ENCODE peak calls at places on chromosomes 2 and 18, in eight cellular contexts. S is NCI-H1092 treated with DMSO at 0.1 percent for 48 hours; Z is HT1080; K is effector memory CD8-positive, alpha-beta T cell; N is renal cortical epithelial cell; J is epithelial cell of esophagus; U is NCI-H524; P is naive thymus-derived CD4-positive, alpha-beta T cell. A is an unnamed sample.
A peak's percentile ranks its signal among the peaks of the same experiment; 100 is the strongest.

GRCh38 chr2:26335231-26335630 is 10.7 kb upstream of the SELENOI start:
- DNase-seq in S (no peak), Z (no peak), K (no peak), N (no peak), J (no peak), U (no peak), P (no peak), A (no peak)

GRCh38 chr2:27742571-27742970 is 28.9 kb upstream of the MRPL33 start:
- DNase-seq in S (no peak), Z (no peak), K (no peak), N (no peak), J (no peak), U (no peak), P (no peak), A (no peak)

GRCh38 chr2:227876536-227876882 is 5.1 kb downstream of the DAW1 start:
- DNase-seq in S (no peak), Z (no peak), K (no peak), N (no peak), J (peak; percentile 18), U (no peak), P (no peak), A (no peak)

GRCh38 chr2:241272298-241272721 is 43.2 kb downstream of the HDLBP start:
- DNase-seq in S (no peak), Z (no peak), K (peak; percentile 11), N (no peak), J (no peak), U (no peak), P (peak; percentile 9), A (no peak)

GRCh38 chr2:119028327-119029174 is 86.6 kb downstream of the MARCO start:
- DNase-seq in S (peak; percentile 3), Z (peak; percentile 58), K (no peak), N (peak; percentile 37), J (peak; percentile 62), U (peak; percentile 55), P (no peak), A (peak; percentile 33)

GRCh38 chr2:15860760-15861159 is 79.6 kb upstream of the MYCN start:
- DNase-seq in S (no peak), Z (no peak), K (no peak), N (no peak), J (no peak), U (no peak), P (no peak), A (no peak)

GRCh38 chr18:24112874-24113615 is 25.8 kb upstream of the CABYR start:
- DNase-seq in S (no peak), Z (peak; percentile 79), K (no peak), N (peak; percentile 78), J (peak; percentile 67), U (no peak), P (no peak), A (no peak)

GRCh38 chr2:226185613-226186211 is 613.9 kb downstream of the IRS1 start:
- DNase-seq in S (no peak), Z (peak; percentile 79), K (no peak), N (peak; percentile 61), J (peak; percentile 75), U (no peak), P (no peak), A (peak; percentile 72)

GRCh38 chr2:226495466-226496161 is 304.0 kb downstream of the IRS1 start:
- DNase-seq in S (no peak), Z (no peak), K (no peak), N (peak; percentile 79), J (no peak), U (no peak), P (no peak), A (no peak)

GRCh38 chr2:202530038-202530437 is 104.7 kb upstream of the FAM117B start:
- DNase-seq in S (no peak), Z (peak; percentile 42), K (no peak), N (no peak), J (no peak), U (no peak), P (peak; percentile 35), A (no peak)

GRCh38 chr2:128775401-128776285 is 457.0 kb upstream of the HS6ST1 start:
- DNase-seq in S (no peak), Z (no peak), K (no peak), N (no peak), J (no peak), U (no peak), P (no peak), A (no peak)

GRCh38 chr2:23618265-23618664 is 233.3 kb downstream of the KLHL29 start:
- DNase-seq in S (no peak), Z (no peak), K (no peak), N (no peak), J (no peak), U (no peak), P (no peak), A (no peak)

GRCh38 chr2:42492691-42493467 is 903 bp downstream of the KCNG3 start:
- DNase-seq in S (no peak), Z (no peak), K (no peak), N (no peak), J (peak; percentile 3), U (peak; percentile 59), P (peak; percentile 62), A (no peak)

A was measured in AG08395.